ENCODE peak calls at places on chromosomes 12 and 14, in ten cellular contexts. S is left lung, W is HFF-Myc, O is fibroblast of pulmonary artery, Q is A549, H is lower lobe of right lung, Y is AG04450, T is GM12864, D is WERI-Rb-1, Z is foreskin fibroblast. I is an unnamed sample.

GRCh38 chr14:68692916-68693771 is 99.7 kb downstream of the ZFP36L1 start:
- DNase-seq in S (no peak), W (no peak), O (peak; percentile 80), Q (no peak), H (no peak), Y (peak; percentile 33), T (no peak), D (no peak), Z (peak; percentile 84), I (no peak)

GRCh38 chr14:91649930-91650329 is 82.0 kb downstream of the CATSPERB start:
- DNase-seq in S (no peak), W (peak; percentile 5), O (peak; percentile 70), Q (peak; percentile 43), H (no peak), Y (no peak), T (peak; percentile 8), D (no peak), Z (peak; percentile 28), I (peak; percentile 46)

GRCh38 chr14:95260537-95261440 is 58.9 kb downstream of the CLMN start:
- DNase-seq in S (no peak), W (no peak), O (peak; percentile 71), Q (no peak), H (no peak), Y (no peak), T (peak; percentile 36), D (no peak), Z (no peak), I (peak; percentile 55)

GRCh38 chr14:97380539-97380941 is 583.4 kb downstream of the VRK1 start:
- DNase-seq in S (no peak), W (no peak), O (no peak), Q (no peak), H (no peak), Y (no peak), T (no peak), D (no peak), Z (no peak), I (no peak)

GRCh38 chr12:82517027-82517426 is 158.7 kb downstream of the METTL25 start:
- DNase-seq in S (no peak), W (no peak), O (peak; percentile 18), Q (no peak), H (no peak), Y (no peak), T (no peak), D (peak; percentile 21), Z (no peak), I (peak; percentile 43)

GRCh38 chr14:69268223-69268622 is 8.3 kb downstream of the GALNT16 start:
- DNase-seq in S (no peak), W (no peak), O (peak; percentile 44), Q (no peak), H (no peak), Y (no peak), T (no peak), D (no peak), Z (peak; percentile 64), I (no peak)

GRCh38 chr12:92334552-92334951 is 188.9 kb upstream of the BTG1 start:
- DNase-seq in S (no peak), W (no peak), O (no peak), Q (no peak), H (no peak), Y (no peak), T (no peak), D (no peak), Z (no peak), I (no peak)

GRCh38 chr14:104680056-104680805 is 9.2 kb upstream of the INF2 start:
- DNase-seq in S (no peak), W (no peak), O (peak; percentile 72), Q (peak; percentile 85), H (peak; percentile 48), Y (no peak), T (no peak), D (no peak), Z (peak; percentile 79), I (no peak)

GRCh38 chr12:69419701-69420100 is 50.5 kb upstream of the FRS2 start:
- DNase-seq in S (no peak), W (no peak), O (no peak), Q (no peak), H (no peak), Y (no peak), T (no peak), D (no peak), Z (no peak), I (no peak)

GRCh38 chr12:111858186-111858585 is 16.2 kb downstream of the MAPKAPK5 start:
- DNase-seq in S (no peak), W (no peak), O (no peak), Q (no peak), H (no peak), Y (no peak), T (no peak), D (no peak), Z (no peak), I (no peak)

GRCh38 chr14:37625597-37626595 is 30.5 kb downstream of the TTC6 start:
- DNase-seq in S (no peak), W (no peak), O (no peak), Q (no peak), H (no peak), Y (no peak), T (no peak), D (no peak), Z (no peak), I (no peak)

GRCh38 chr14:69005432-69006148 is 26.5 kb upstream of the ACTN1 start:
- DNase-seq in S (peak; percentile 68), W (peak; percentile 85), O (peak; percentile 93), Q (peak; percentile 86), H (no peak), Y (peak; percentile 72), T (no peak), D (no peak), Z (peak; percentile 83), I (no peak)

GRCh38 chr14:65509842-65510241 is 97.3 kb downstream of the FUT8 start:
- DNase-seq in S (no peak), W (no peak), O (no peak), Q (no peak), H (no peak), Y (no peak), T (no peak), D (no peak), Z (no peak), I (no peak)

GRCh38 chr12:52579468-52580450 is 6.1 kb upstream of the KRT74 start:
- DNase-seq in S (no peak), W (no peak), O (no peak), Q (no peak), H (no peak), Y (no peak), T (no peak), D (no peak), Z (no peak), I (no peak)

DNA sequence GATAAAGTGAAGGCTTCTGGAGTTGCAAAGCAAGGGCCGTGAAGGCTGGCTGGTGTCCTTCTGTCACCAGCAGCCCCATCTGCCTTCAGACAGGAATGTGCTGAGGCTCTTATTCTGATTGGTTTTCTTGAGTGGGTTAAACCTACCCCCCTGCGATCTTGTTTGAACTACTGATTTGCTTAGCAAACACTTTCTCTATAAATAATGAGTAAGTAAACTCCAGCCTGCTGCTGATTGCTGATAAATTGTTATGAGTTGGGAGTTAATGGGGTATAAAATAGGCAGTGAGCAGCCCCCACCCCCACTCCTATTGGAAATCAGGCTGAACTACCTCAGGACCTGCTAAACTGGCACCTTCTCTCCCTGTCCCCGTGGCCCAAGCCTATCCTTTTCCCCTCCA is 146.1 kb upstream of the NOS1 start:
- DNase-seq in S (no peak), W (no peak), O (no peak), Q (no peak), H (no peak), Y (no peak), T (no peak), D (peak; percentile 23), Z (no peak), I (no peak)
- H3K4me3 ChIP-seq in S (no peak overlapping the region), W (no peak overlapping the region), O (no peak overlapping the region), Q (no peak overlapping the region), H (no peak overlapping the region), Y (no peak overlapping the region), T (no peak overlapping the region), D (no peak overlapping the region), Z (no peak overlapping the region), I (no peak overlapping the region)

GRCh38 chr12:10722905-10723866 is at the start of gene YBX3:
- DNase-seq in S (peak; percentile 87), W (peak; percentile 29), O (peak; percentile 90), Q (peak; percentile 85), H (peak; percentile 90), Y (peak; percentile 41), T (no peak), D (peak; percentile 74), Z (peak; percentile 79), I (peak; percentile 84)
- TF ChIP-seq CTCF in S (no peak), W (no peak), O (no peak), Q (no peak), H (no peak), Y (no peak), T (no peak), D (no peak), Z (no peak), I (no peak)

GRCh38 chr14:90060965-90061848 is 587 bp upstream of the KCNK13 start:
- DNase-seq in S (no peak), W (no peak), O (no peak), Q (no peak), H (no peak), Y (no peak), T (no peak), D (peak; percentile 28), Z (no peak), I (peak; percentile 19)

GRCh38 chr14:90060312-90060964 is 1.4 kb upstream of the KCNK13 start:
- DNase-seq in S (peak; percentile 37), W (no peak), O (peak; percentile 47), Q (peak; percentile 48), H (peak; percentile 47), Y (no peak), T (no peak), D (peak; percentile 89), Z (peak; percentile 44), I (peak; percentile 72)

GRCh38 chr14:90058876-90059458 is 2.8 kb upstream of the KCNK13 start:
- DNase-seq in S (no peak), W (no peak), O (no peak), Q (no peak), H (no peak), Y (no peak), T (no peak), D (no peak), Z (no peak), I (no peak)

GRCh38 chr14:90061849-90062794 is at the start of gene KCNK13:
- DNase-seq in S (no peak), W (no peak), O (no peak), Q (no peak), H (peak; percentile 58), Y (no peak), T (no peak), D (peak; percentile 53), Z (peak; percentile 4), I (no peak)

GRCh38 chr14:90062852-90063539 is 1.2 kb downstream of the KCNK13 start:
- DNase-seq in S (no peak), W (no peak), O (no peak), Q (no peak), H (no peak), Y (no peak), T (no peak), D (no peak), Z (no peak), I (no peak)
- H3K4me3 ChIP-seq in S (no peak overlapping the region), W (no peak overlapping the region), O (no peak overlapping the region), Q (no peak overlapping the region), H (peak overlapping the region; percentile 51), Y (no peak overlapping the region), T (no peak overlapping the region), D (no peak overlapping the region), Z (no peak overlapping the region), I (no peak overlapping the region)

DNA sequence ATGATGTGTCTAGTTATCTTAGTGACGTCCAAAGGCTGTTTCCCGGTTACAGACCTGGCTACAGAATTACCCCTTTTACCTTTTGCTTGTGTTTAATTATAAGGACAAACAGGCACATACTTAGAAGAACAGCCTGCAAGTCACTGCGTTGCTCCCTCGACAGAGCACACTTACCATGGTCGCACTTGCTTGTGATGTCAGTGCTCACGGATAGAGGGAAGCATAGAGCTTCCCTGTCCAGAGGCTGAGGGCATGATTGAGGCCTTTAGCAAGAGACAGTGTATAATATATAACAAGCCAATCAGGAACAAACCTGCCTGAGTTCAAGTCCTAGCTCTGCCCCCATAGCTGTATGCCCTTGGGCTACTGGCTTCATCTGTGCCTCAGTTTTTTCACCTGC is 73.2 kb upstream of the SCN8A start:
- DNase-seq in S (no peak), W (no peak), O (peak; percentile 6), Q (no peak), H (no peak), Y (no peak), T (no peak), D (no peak), Z (no peak), I (no peak)
- TF ChIP-seq CTCF in S (no peak), W (peak; percentile 9), O (peak; percentile 11), Q (no peak), H (no peak), Y (peak; percentile 9), T (no peak), D (no peak), Z (no peak), I (no peak)